ENCODE peak calls at places on chromosomes 16 and 17, in seven cellular contexts. Z, Q, G, O, P, M and C are unnamed samples.

GRCh38 chr16:2779978-2780898 is 3.2 kb upstream of the ELOB start:
- DNase-seq in Z (no peak), P (no peak), Q (no peak), G (peak), O (no peak), M (no peak), C (no peak)

GRCh38 chr17:1783834-1784611 is 22.2 kb downstream of the SERPINF1 start:
- DNase-seq in Z (peak), Q (peak), G (peak), O (no peak), P (peak), M (peak), C (no peak)

GRCh38 chr16:12395266-12395665 is 408.4 kb downstream of the CPPED1 start:
- DNase-seq in Z (peak), Q (no peak), M (no peak), G (no peak), P (no peak), O (no peak), C (no peak)

GRCh38 chr16:9119795-9120194 is 28.4 kb downstream of the HAPSTR1 start:
- DNase-seq in Q (no peak), M (no peak), Z (peak), G (no peak), O (no peak), P (peak), C (no peak)

GRCh38 chr17:57636274-57636673 is 108.8 kb downstream of the CCDC182 start:
- DNase-seq in P (no peak), O (no peak), Z (peak), G (no peak), M (no peak), Q (no peak), C (no peak)

GRCh38 chr17:12851901-12852435 is 62.7 kb downstream of the ARHGAP44 start:
- DNase-seq in Q (no peak), Z (no peak), O (no peak), G (no peak), P (no peak), M (peak), C (no peak)

GRCh38 chr17:65173284-65173793 is 36.2 kb downstream of the RGS9 start:
- DNase-seq in Z (peak), Q (no peak), G (no peak), M (peak), O (no peak), P (peak), C (no peak)

GRCh38 chr16:66750279-66751134 is 902 bp downstream of the DYNC1LI2 start:
- DNase-seq in Z (no peak), O (no peak), G (no peak), Q (no peak), P (no peak), M (peak), C (no peak)

GRCh38 chr16:26802965-26803364 is 263.8 kb upstream of the C16orf82 start:
- DNase-seq in M (no peak), Q (no peak), G (no peak), Z (no peak), O (no peak), P (no peak), C (no peak)

GRCh38 chr16:26809461-26809860 is 257.3 kb upstream of the C16orf82 start:
- DNase-seq in O (no peak), Q (no peak), G (no peak), Z (no peak), M (no peak), P (no peak), C (no peak)

GRCh38 chr16:26801628-26802027 is 265.1 kb upstream of the C16orf82 start:
- DNase-seq in Z (no peak), Q (no peak), P (no peak), M (no peak), G (no peak), O (no peak), C (no peak)

GRCh38 chr16:26802440-26802839 is 264.3 kb upstream of the C16orf82 start:
- DNase-seq in Q (no peak), G (no peak), Z (no peak), M (no peak), O (no peak), P (no peak), C (no peak)

DNA sequence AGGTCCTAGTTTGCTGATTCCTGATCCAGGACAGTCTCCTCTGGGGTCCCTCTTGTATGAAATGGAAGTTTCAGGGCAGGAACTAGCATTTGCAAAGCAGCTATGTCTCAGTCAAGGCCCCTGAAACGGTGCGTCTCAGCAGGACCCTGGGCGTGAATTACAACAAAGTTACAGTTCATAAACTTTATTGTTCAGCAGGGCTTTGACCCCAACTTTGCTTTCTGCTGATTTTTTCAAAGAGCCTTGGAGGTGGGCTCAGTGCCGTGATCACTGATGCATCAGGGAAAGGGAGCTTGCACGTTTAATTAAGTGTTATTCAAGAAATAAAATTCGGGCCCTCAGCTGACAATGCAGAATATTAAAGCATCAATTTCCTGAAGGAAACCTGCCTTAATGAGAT is 260.1 kb upstream of the C16orf82 start:
- DNase-seq in G (no peak), Z (no peak), O (no peak), M (no peak), Q (no peak), P (no peak), C (no peak)
- TF ChIP-seq CTCF in G (no peak), Z (no peak), O (no peak), M (no peak), Q (no peak), P (no peak), C (no peak)

DNA sequence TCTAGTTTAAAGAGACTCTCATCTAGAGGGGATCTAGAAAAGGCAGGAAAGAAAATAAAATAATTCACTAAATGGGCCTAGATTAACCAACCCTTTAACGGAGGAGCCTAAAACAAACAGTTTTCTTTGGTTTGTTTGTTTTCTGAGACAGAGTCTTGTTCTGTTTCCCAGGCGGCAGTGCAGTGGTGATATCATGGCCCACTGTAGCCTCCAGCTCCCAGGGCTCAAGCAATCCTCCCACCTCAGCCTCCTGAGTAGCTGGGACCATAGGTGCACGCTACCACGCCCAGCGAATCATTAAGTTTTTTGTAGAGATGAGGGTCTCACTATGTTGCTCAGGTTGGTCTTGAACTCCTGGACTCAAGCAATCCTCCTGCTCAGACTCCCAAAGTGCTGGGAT is 122.3 kb upstream of the TOB1 start:
- DNase-seq in O (no peak), G (no peak), P (no peak), Z (no peak), Q (no peak), M (no peak), C (no peak)
- TF ChIP-seq CTCF in O (no peak), G (no peak), P (no peak), Z (no peak), Q (no peak), M (no peak), C (no peak)

DNA sequence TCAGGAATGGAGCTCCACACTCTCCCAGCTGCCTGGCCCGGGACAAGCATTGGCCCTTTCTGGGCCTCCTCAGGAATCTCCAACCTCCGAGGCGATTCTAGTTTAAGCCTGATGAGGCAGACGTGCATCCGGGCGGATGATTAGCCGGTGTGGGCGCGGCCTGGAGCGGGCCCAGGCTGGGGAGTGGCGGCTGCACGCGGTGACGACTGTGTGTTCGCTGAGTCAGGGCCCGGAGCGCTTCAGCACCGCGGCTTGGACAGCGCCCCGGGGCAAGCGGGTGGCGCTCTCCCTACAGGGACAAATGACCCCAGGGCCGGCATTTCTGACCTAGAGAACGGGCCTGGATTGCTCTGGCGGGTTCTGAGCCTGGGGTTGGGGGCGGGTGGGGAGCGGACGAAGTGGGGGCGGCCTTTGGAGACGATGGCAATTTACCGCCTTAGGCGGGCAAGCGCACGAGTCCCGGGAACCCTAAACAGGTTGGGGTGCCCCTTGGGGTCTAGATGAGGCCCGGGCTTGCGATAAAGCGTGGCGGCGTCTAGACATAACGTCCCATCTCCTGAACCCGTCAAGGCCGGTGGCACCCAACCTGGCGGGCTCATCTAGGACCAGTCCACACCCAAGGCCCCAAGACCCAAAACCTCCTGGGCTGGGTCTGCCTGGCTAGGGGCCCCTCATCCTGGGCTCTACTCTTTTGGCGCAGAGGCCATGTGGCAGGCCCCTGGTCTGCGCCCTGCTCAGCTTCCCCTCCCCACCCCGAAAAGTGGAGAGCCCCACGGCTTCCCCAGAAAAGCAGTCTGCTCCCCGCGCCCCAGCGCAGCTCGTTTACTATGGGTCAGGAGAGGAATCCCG is 22.3 kb upstream of the ZNHIT3 start:
- DNase-seq in G (peak), P (peak), M (peak), Z (peak), Q (peak), O (peak), C (peak)
- TF ChIP-seq CTCF in G (no peak), P (no peak), M (no peak), Z (peak), Q (no peak), O (no peak), C (peak)

GRCh38 chr16:28202147-28202746 is 9.5 kb downstream of the XPO6 start:
- DNase-seq in Q (no peak), Z (no peak), G (no peak), O (no peak), P (no peak), M (peak), C (no peak)
- TF ChIP-seq CTCF in Q (no peak), Z (no peak), G (peak), O (no peak), P (no peak), M (peak), C (no peak)

DNA sequence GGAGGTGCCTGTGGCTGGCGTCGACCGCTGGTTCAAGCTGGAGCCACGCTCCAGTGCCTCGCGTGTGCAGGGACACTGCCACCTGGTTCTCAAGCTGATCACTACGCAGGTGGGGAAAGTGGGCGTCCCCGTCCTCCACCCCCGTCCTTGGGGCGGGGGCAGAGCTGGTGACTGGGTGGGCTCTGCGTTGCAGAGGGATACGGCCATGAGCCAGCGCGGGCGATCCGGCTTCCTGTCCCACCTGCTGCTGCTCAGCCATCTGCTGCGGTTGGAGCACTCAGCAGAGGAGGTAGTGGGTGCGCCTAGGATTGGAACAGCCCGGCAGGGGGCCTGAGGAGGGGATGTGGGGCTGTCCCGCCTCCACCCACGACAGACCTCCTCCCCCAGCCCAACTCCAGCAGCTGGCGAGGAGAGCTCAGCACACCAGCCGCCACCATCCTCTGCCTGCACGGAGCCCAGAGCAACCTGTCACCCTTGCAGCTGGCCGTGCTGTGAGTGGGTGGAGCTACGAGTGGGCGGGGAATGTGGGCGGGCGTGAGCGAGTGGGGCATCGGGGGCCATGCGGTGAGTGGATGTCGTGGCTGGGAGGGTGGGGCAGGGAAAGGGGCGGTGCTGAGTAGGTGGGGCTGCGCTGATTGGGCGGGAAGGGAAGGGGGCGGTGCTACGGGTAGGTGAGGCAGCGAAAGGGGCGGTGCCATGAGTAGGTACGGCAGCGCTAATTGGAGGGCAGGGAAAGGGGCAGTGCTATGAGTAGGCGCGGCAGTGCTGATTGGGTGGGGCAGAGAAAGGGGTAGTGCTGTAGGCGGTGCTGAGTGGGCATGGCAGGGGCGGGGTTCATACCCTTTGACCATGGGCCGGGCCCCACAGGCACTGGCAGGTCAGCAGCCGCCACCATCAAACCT is 8.9 kb downstream of the TSR3 start:
- DNase-seq in O (peak), M (peak), G (peak), Z (peak), P (peak), Q (peak), C (peak)
- TF ChIP-seq CTCF in O (no peak), M (no peak), G (no peak), Z (peak), P (no peak), Q (no peak), C (no peak)

DNA sequence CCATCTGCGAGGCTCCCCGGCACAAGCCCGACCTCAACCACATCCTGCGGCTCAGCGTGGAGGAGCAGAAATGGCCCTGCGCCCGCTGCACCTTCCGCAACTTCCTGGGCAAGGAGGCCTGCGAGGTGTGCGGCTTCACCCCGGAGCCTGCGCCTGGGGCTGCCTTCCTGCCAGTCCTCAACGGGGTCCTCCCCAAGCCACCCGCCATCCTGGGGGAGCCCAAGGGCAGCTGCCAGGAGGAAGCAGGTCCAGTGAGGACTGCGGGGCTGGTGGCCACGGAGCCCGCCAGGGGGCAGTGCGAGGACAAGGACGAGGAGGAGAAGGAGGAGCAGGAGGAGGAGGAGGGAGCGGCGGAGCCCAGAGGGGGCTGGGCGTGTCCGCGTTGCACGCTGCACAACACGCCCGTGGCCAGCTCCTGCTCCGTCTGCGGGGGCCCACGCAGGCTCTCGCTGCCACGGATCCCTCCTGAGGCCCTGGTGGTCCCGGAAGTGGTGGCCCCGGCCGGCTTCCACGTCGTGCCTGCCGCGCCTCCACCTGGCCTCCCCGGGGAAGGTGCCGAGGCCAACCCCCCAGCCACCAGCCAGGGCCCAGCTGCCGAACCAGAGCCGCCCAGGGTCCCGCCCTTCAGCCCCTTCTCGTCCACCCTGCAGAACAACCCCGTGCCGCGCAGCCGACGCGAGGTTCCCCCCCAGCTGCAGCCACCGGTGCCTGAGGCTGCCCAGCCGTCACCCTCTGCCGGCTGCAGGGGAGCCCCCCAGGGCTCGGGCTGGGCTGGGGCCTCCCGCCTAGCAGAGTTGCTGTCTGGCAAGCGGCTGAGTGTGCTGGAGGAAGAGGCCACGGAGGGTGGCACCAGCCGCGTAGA is 13.1 kb upstream of the PRR35 start:
- DNase-seq in O (no peak), G (peak), P (no peak), Q (no peak), M (peak), Z (peak), C (peak)
- TF ChIP-seq CTCF in O (peak), G (peak), P (peak), Q (no peak), M (peak), Z (peak), C (peak)